ENCODE peak calls at places on chromosome 16, in nine cellular contexts. One of them, this sample, is unnamed. For H3K9me3, the result is how much of the 10 kb centered on the place peaks cover.

GRCh38 chr16:21654881-21655280 is 2.5 kb upstream of the IGSF6 start:
- DNase-seq in adrenal gland: no peak
- DNase-seq in tibial nerve: no peak
- DNase-seq in IMR-90: no peak
- DNase-seq in tibial artery: no peak
- DNase-seq in aorta: no peak
- DNase-seq in heart right ventricle: no peak
- DNase-seq in transverse colon: no peak
- DNase-seq in mucosa of descending colon: no peak
- DNase-seq in this sample: no peak

GRCh38 chr16:27242868-27243590 is 25.5 kb downstream of the NSMCE1 start:
- DNase-seq in adrenal gland: no peak
- DNase-seq in mucosa of descending colon: no peak
- DNase-seq in transverse colon: no peak
- DNase-seq in heart right ventricle: no peak
- DNase-seq in IMR-90: peak
- DNase-seq in tibial nerve: no peak
- DNase-seq in aorta: no peak
- DNase-seq in tibial artery: peak
- DNase-seq in this sample: no peak

GRCh38 chr16:5502467-5502869 is 404.9 kb upstream of the EEF2KMT start:
- DNase-seq in tibial artery: no peak
- DNase-seq in heart right ventricle: no peak
- DNase-seq in aorta: no peak
- DNase-seq in mucosa of descending colon: peak
- DNase-seq in tibial nerve: no peak
- DNase-seq in adrenal gland: no peak
- DNase-seq in IMR-90: no peak
- DNase-seq in transverse colon: peak
- DNase-seq in this sample: no peak

GRCh38 chr16:21953541-21953902 is 361 bp downstream of the UQCRC2 start:
- DNase-seq in adrenal gland: no peak
- DNase-seq in tibial nerve: no peak
- DNase-seq in aorta: no peak
- DNase-seq in mucosa of descending colon: no peak
- DNase-seq in heart right ventricle: no peak
- DNase-seq in IMR-90: no peak
- DNase-seq in tibial artery: no peak
- DNase-seq in transverse colon: no peak
- DNase-seq in this sample: no peak

GRCh38 chr16:72856797-72857196 is 191.1 kb downstream of the ZFHX3 start:
- DNase-seq in heart right ventricle: no peak
- DNase-seq in tibial nerve: no peak
- DNase-seq in mucosa of descending colon: no peak
- DNase-seq in transverse colon: no peak
- DNase-seq in tibial artery: no peak
- DNase-seq in aorta: no peak
- DNase-seq in adrenal gland: no peak
- DNase-seq in IMR-90: no peak
- DNase-seq in this sample: no peak

GRCh38 chr16:28309811-28310311 is 17.5 kb downstream of the SBK1 start:
- DNase-seq in heart right ventricle: no peak
- DNase-seq in adrenal gland: no peak
- DNase-seq in tibial nerve: no peak
- DNase-seq in tibial artery: no peak
- DNase-seq in aorta: no peak
- DNase-seq in IMR-90: no peak
- DNase-seq in mucosa of descending colon: peak
- DNase-seq in transverse colon: peak
- DNase-seq in this sample: no peak

GRCh38 chr16:21169249-21169981 is 10.9 kb downstream of the LDAF1 start:
- DNase-seq in adrenal gland: no peak
- DNase-seq in heart right ventricle: no peak
- DNase-seq in tibial artery: no peak
- DNase-seq in mucosa of descending colon: no peak
- DNase-seq in tibial nerve: no peak
- DNase-seq in IMR-90: peak
- DNase-seq in aorta: no peak
- DNase-seq in transverse colon: no peak
- DNase-seq in this sample: no peak

GRCh38 chr16:28218109-28218508 is 6.3 kb upstream of the XPO6 start:
- DNase-seq in tibial artery: no peak
- DNase-seq in aorta: no peak
- DNase-seq in mucosa of descending colon: no peak
- DNase-seq in adrenal gland: peak
- DNase-seq in IMR-90: peak
- DNase-seq in tibial nerve: no peak
- DNase-seq in heart right ventricle: no peak
- DNase-seq in transverse colon: peak
- DNase-seq in this sample: peak

GRCh38 chr16:11105038-11105903 is 150.7 kb downstream of the SOCS1 start:
- DNase-seq in mucosa of descending colon: no peak
- DNase-seq in heart right ventricle: no peak
- DNase-seq in aorta: no peak
- DNase-seq in tibial artery: peak
- DNase-seq in transverse colon: peak
- DNase-seq in tibial nerve: peak
- DNase-seq in IMR-90: peak
- DNase-seq in adrenal gland: peak
- DNase-seq in this sample: no peak

GRCh38 chr16:58128721-58129096 is 472 bp downstream of the CFAP20 start:
- DNase-seq in adrenal gland: no peak
- DNase-seq in tibial nerve: no peak
- DNase-seq in aorta: no peak
- DNase-seq in IMR-90: no peak
- DNase-seq in mucosa of descending colon: no peak
- DNase-seq in heart right ventricle: no peak
- DNase-seq in tibial artery: no peak
- DNase-seq in transverse colon: no peak
- DNase-seq in this sample: peak

GRCh38 chr16:78906135-78906534 is 694.4 kb downstream of the MAF start:
- DNase-seq in adrenal gland: no peak
- DNase-seq in aorta: no peak
- DNase-seq in tibial nerve: no peak
- DNase-seq in mucosa of descending colon: no peak
- DNase-seq in tibial artery: no peak
- DNase-seq in heart right ventricle: no peak
- DNase-seq in IMR-90: no peak
- DNase-seq in transverse colon: no peak
- DNase-seq in this sample: no peak

GRCh38 chr16:74726736-74727135 is 26.1 kb upstream of the MLKL start:
- DNase-seq in mucosa of descending colon: no peak
- DNase-seq in aorta: no peak
- DNase-seq in transverse colon: peak
- DNase-seq in adrenal gland: no peak
- DNase-seq in tibial nerve: no peak
- DNase-seq in heart right ventricle: no peak
- DNase-seq in tibial artery: no peak
- DNase-seq in IMR-90: no peak
- DNase-seq in this sample: peak

GRCh38 chr16:28264656-28265055 is 27.7 kb upstream of the SBK1 start:
- DNase-seq in adrenal gland: peak
- DNase-seq in mucosa of descending colon: peak
- DNase-seq in IMR-90: peak
- DNase-seq in aorta: no peak
- DNase-seq in heart right ventricle: no peak
- DNase-seq in tibial artery: no peak
- DNase-seq in tibial nerve: no peak
- DNase-seq in transverse colon: peak
- DNase-seq in this sample: peak

GRCh38 chr16:14963281-14964173 is 11.3 kb upstream of the PDXDC1 start:
- DNase-seq in aorta: no peak
- DNase-seq in adrenal gland: no peak
- DNase-seq in transverse colon: no peak
- DNase-seq in tibial artery: no peak
- DNase-seq in tibial nerve: no peak
- DNase-seq in heart right ventricle: no peak
- DNase-seq in mucosa of descending colon: no peak
- DNase-seq in IMR-90: no peak
- DNase-seq in this sample: no peak

GRCh38 chr16:983044-984030 is 1.8 kb downstream of the SOX8 start:
- DNase-seq in aorta: no peak
- DNase-seq in tibial nerve: no peak
- DNase-seq in transverse colon: no peak
- DNase-seq in heart right ventricle: no peak
- DNase-seq in mucosa of descending colon: no peak
- DNase-seq in tibial artery: no peak
- DNase-seq in adrenal gland: no peak
- DNase-seq in IMR-90: no peak
- DNase-seq in this sample: peak

GRCh38 chr16:35711435-35711834 is 2252.0 kb downstream of the TP53TG3F start:
- DNase-seq in transverse colon: no peak
- DNase-seq in aorta: no peak
- DNase-seq in tibial nerve: no peak
- DNase-seq in adrenal gland: no peak
- DNase-seq in IMR-90: no peak
- DNase-seq in heart right ventricle: no peak
- DNase-seq in tibial artery: no peak
- DNase-seq in mucosa of descending colon: no peak
- DNase-seq in this sample: no peak

GRCh38 chr16:35714665-35715064 is 2255.3 kb downstream of the TP53TG3F start:
- DNase-seq in aorta: no peak
- DNase-seq in IMR-90: no peak
- DNase-seq in transverse colon: no peak
- DNase-seq in adrenal gland: no peak
- DNase-seq in heart right ventricle: peak
- DNase-seq in tibial nerve: no peak
- DNase-seq in mucosa of descending colon: no peak
- DNase-seq in tibial artery: no peak
- DNase-seq in this sample: no peak

GRCh38 chr16:35711958-35712357 is 2252.5 kb downstream of the TP53TG3F start:
- DNase-seq in heart right ventricle: no peak
- DNase-seq in IMR-90: no peak
- DNase-seq in tibial artery: no peak
- DNase-seq in tibial nerve: no peak
- DNase-seq in transverse colon: no peak
- DNase-seq in mucosa of descending colon: no peak
- DNase-seq in adrenal gland: no peak
- DNase-seq in aorta: no peak
- DNase-seq in this sample: no peak

GRCh38 chr16:35713762-35714650 is 2254.6 kb downstream of the TP53TG3F start:
- DNase-seq in aorta: no peak
- DNase-seq in tibial nerve: no peak
- DNase-seq in tibial artery: no peak
- DNase-seq in mucosa of descending colon: no peak
- DNase-seq in heart right ventricle: peak
- DNase-seq in adrenal gland: no peak
- DNase-seq in transverse colon: no peak
- DNase-seq in IMR-90: no peak
- DNase-seq in this sample: no peak
- H3K9me3 ChIP-seq in aorta: under half
- H3K9me3 ChIP-seq in tibial nerve: under half
- H3K9me3 ChIP-seq in tibial artery: under half
- H3K9me3 ChIP-seq in mucosa of descending colon: half or more
- H3K9me3 ChIP-seq in heart right ventricle: under half
- H3K9me3 ChIP-seq in adrenal gland: under half
- H3K9me3 ChIP-seq in transverse colon: under half
- H3K9me3 ChIP-seq in IMR-90: under half
- H3K9me3 ChIP-seq in this sample: under half

DNA sequence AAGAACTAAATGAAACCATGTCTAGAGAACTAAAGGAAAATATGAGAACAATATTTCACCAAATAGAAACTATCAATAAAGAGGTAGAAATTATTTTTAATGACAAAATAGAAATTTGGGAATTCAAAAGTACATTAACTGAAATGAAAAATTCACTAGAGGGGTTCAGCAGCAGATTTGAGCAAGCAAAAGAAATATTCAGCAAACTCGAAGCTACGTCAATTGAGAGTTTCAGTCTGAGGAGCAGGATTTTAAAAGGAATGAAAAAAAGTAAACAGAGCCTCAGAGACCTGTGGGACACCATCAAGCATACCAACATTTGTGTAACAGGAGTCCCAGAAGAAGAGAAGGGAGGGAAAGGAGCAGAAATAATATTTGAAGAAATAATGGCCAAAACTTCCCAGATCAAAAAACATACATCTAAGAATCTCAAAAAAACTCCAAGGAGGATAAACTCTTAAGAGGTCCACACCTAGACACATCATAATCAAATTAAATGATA is 38.3 kb downstream of the ZFP90 start:
- DNase-seq in transverse colon: no peak
- DNase-seq in tibial artery: no peak
- DNase-seq in aorta: no peak
- DNase-seq in IMR-90: no peak
- DNase-seq in mucosa of descending colon: no peak
- DNase-seq in tibial nerve: no peak
- DNase-seq in heart right ventricle: no peak
- DNase-seq in adrenal gland: no peak
- DNase-seq in this sample: no peak
- H3K9me3 ChIP-seq in transverse colon: under half
- H3K9me3 ChIP-seq in tibial artery: half or more
- H3K9me3 ChIP-seq in aorta: under half
- H3K9me3 ChIP-seq in IMR-90: half or more
- H3K9me3 ChIP-seq in mucosa of descending colon: half or more
- H3K9me3 ChIP-seq in tibial nerve: under half
- H3K9me3 ChIP-seq in heart right ventricle: under half
- H3K9me3 ChIP-seq in adrenal gland: under half
- H3K9me3 ChIP-seq in this sample: under half

DNA sequence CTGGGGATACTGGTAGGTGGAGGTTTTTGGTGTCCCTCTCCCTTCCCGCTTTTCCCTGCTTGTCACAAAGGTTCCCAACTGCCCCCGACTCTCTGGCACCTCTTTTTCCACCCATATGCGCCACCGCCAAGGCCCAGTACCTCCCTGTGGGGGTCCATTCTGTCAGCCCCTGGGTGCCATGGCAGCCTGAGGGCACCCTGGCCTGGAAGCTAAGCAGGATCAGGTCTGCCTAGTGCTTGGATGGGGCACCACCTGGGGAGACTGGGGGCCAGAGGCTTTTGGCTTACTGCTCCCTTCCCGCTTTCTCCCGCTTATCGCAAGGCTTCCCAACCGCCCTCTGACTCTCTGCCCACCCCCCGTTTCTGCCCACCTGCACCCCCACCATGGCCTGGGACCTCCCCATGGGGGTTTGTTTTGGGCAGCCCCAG is 2286.4 kb downstream of the TP53TG3F start:
- DNase-seq in tibial nerve: no peak
- DNase-seq in aorta: no peak
- DNase-seq in IMR-90: no peak
- DNase-seq in adrenal gland: no peak
- DNase-seq in heart right ventricle: no peak
- DNase-seq in mucosa of descending colon: peak
- DNase-seq in tibial artery: no peak
- DNase-seq in transverse colon: no peak
- DNase-seq in this sample: no peak
- H3K9me3 ChIP-seq in tibial nerve: under half
- H3K9me3 ChIP-seq in aorta: under half
- H3K9me3 ChIP-seq in IMR-90: under half
- H3K9me3 ChIP-seq in adrenal gland: under half
- H3K9me3 ChIP-seq in heart right ventricle: under half
- H3K9me3 ChIP-seq in mucosa of descending colon: half or more
- H3K9me3 ChIP-seq in tibial artery: under half
- H3K9me3 ChIP-seq in transverse colon: under half
- H3K9me3 ChIP-seq in this sample: under half

DNA sequence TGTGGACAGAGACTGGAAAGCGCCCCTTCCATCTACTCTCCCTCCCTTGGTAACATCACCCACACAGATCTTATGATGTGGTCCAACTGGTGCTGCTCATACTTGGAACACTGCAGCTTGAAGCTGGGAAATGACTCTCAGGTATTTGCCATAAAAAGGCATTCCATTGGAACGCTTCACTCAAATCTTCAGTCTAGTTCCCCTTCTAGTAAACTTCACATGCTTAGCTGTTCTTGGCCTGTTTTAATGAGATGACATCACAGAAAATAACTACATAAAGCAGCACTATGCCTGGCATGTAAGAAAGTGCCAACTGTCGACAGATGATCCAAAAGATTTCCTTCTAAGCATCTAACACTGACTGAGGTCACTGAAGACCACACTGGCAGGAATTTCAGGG is 9.3 kb downstream of the ZNF263 start:
- DNase-seq in transverse colon: no peak
- DNase-seq in tibial artery: no peak
- DNase-seq in IMR-90: peak
- DNase-seq in adrenal gland: no peak
- DNase-seq in aorta: no peak
- DNase-seq in mucosa of descending colon: no peak
- DNase-seq in heart right ventricle: no peak
- DNase-seq in tibial nerve: no peak
- DNase-seq in this sample: no peak
- H3K9me3 ChIP-seq in transverse colon: half or more
- H3K9me3 ChIP-seq in tibial artery: half or more
- H3K9me3 ChIP-seq in IMR-90: half or more
- H3K9me3 ChIP-seq in adrenal gland: under half
- H3K9me3 ChIP-seq in aorta: under half
- H3K9me3 ChIP-seq in mucosa of descending colon: half or more
- H3K9me3 ChIP-seq in heart right ventricle: under half
- H3K9me3 ChIP-seq in tibial nerve: under half
- H3K9me3 ChIP-seq in this sample: under half

This sample was measured in HAP-1.